ENCODE peak calls at places on chromosomes 7 and 10, in five cellular contexts. One of them, this sample, is unnamed.

GRCh38 chr10:60964257-60965235 is 20.6 kb upstream of the RHOBTB1 start:
- DNase-seq in NCI-H1105: peak
- DNase-seq in smooth muscle cell of the brain vasculature: peak
- DNase-seq in AG09319: peak
- DNase-seq in NCI-H345: peak
- DNase-seq in this sample: peak

GRCh38 chr10:100859204-100859763 is 53.5 kb upstream of the SLF2 start:
- DNase-seq in smooth muscle cell of the brain vasculature: no peak
- DNase-seq in NCI-H345: no peak
- DNase-seq in AG09319: no peak
- DNase-seq in NCI-H1105: no peak
- DNase-seq in this sample: no peak

GRCh38 chr7:644381-645305 is 81.9 kb upstream of the DNAAF5 start:
- DNase-seq in NCI-H1105: no peak
- DNase-seq in smooth muscle cell of the brain vasculature: no peak
- DNase-seq in NCI-H345: no peak
- DNase-seq in AG09319: no peak
- DNase-seq in this sample: no peak

GRCh38 chr10:60082341-60083038 is 176.1 kb upstream of the CCDC6 start:
- DNase-seq in NCI-H1105: no peak
- DNase-seq in smooth muscle cell of the brain vasculature: no peak
- DNase-seq in NCI-H345: no peak
- DNase-seq in AG09319: no peak
- DNase-seq in this sample: no peak

GRCh38 chr7:128863433-128863989 is 855 bp downstream of the ATP6V1F start:
- DNase-seq in smooth muscle cell of the brain vasculature: no peak
- DNase-seq in NCI-H1105: peak
- DNase-seq in NCI-H345: peak
- DNase-seq in AG09319: no peak
- DNase-seq in this sample: no peak

GRCh38 chr10:29502351-29502750 is 132.4 kb downstream of the SVIL start:
- DNase-seq in smooth muscle cell of the brain vasculature: no peak
- DNase-seq in NCI-H1105: no peak
- DNase-seq in AG09319: no peak
- DNase-seq in NCI-H345: no peak
- DNase-seq in this sample: no peak

GRCh38 chr7:37108615-37109014 is 340.0 kb downstream of the ELMO1 start:
- DNase-seq in NCI-H1105: no peak
- DNase-seq in AG09319: no peak
- DNase-seq in NCI-H345: no peak
- DNase-seq in smooth muscle cell of the brain vasculature: no peak
- DNase-seq in this sample: no peak

GRCh38 chr7:29637374-29637773 is 73.7 kb downstream of the PRR15 start:
- DNase-seq in NCI-H345: no peak
- DNase-seq in NCI-H1105: no peak
- DNase-seq in smooth muscle cell of the brain vasculature: no peak
- DNase-seq in AG09319: no peak
- DNase-seq in this sample: no peak

GRCh38 chr7:100723732-100724275 is 3.5 kb downstream of the EPO start:
- DNase-seq in NCI-H345: no peak
- DNase-seq in NCI-H1105: no peak
- DNase-seq in AG09319: no peak
- DNase-seq in smooth muscle cell of the brain vasculature: no peak
- DNase-seq in this sample: no peak

GRCh38 chr10:49750546-49750945 is 11.6 kb downstream of the OGDHL start:
- DNase-seq in smooth muscle cell of the brain vasculature: no peak
- DNase-seq in NCI-H1105: no peak
- DNase-seq in NCI-H345: no peak
- DNase-seq in AG09319: no peak
- DNase-seq in this sample: no peak

GRCh38 chr7:128121731-128122576 is 90.7 kb upstream of the LRRC4 start:
- DNase-seq in smooth muscle cell of the brain vasculature: no peak
- DNase-seq in NCI-H1105: no peak
- DNase-seq in NCI-H345: no peak
- DNase-seq in AG09319: no peak
- DNase-seq in this sample: no peak

GRCh38 chr10:97411411-97411810 is 10.3 kb upstream of the RRP12 start:
- DNase-seq in smooth muscle cell of the brain vasculature: no peak
- DNase-seq in AG09319: no peak
- DNase-seq in NCI-H345: no peak
- DNase-seq in NCI-H1105: no peak
- DNase-seq in this sample: no peak

GRCh38 chr10:21090609-21091082 is 193.5 kb upstream of the NEBL start:
- DNase-seq in NCI-H1105: no peak
- DNase-seq in NCI-H345: no peak
- DNase-seq in AG09319: no peak
- DNase-seq in smooth muscle cell of the brain vasculature: no peak
- DNase-seq in this sample: no peak

GRCh38 chr10:132062181-132062515 is 3.6 kb upstream of the JAKMIP3 start:
- DNase-seq in smooth muscle cell of the brain vasculature: no peak
- DNase-seq in NCI-H1105: no peak
- DNase-seq in AG09319: no peak
- DNase-seq in NCI-H345: no peak
- DNase-seq in this sample: no peak

GRCh38 chr7:79528421-79528820 is 75.0 kb upstream of the MAGI2 start:
- DNase-seq in AG09319: no peak
- DNase-seq in NCI-H345: peak
- DNase-seq in NCI-H1105: no peak
- DNase-seq in smooth muscle cell of the brain vasculature: no peak
- DNase-seq in this sample: no peak

GRCh38 chr10:76717141-76717540 is 920.5 kb downstream of the KCNMA1 start:
- DNase-seq in AG09319: no peak
- DNase-seq in smooth muscle cell of the brain vasculature: no peak
- DNase-seq in NCI-H1105: no peak
- DNase-seq in NCI-H345: no peak
- DNase-seq in this sample: no peak

GRCh38 chr7:91832493-91833045 is 47.9 kb downstream of the MTERF1 start:
- DNase-seq in NCI-H345: no peak
- DNase-seq in smooth muscle cell of the brain vasculature: no peak
- DNase-seq in NCI-H1105: no peak
- DNase-seq in AG09319: no peak
- DNase-seq in this sample: no peak

GRCh38 chr10:86017841-86018734 is 348.5 kb downstream of the GRID1 start:
- DNase-seq in AG09319: no peak
- DNase-seq in NCI-H1105: no peak
- DNase-seq in NCI-H345: peak
- DNase-seq in smooth muscle cell of the brain vasculature: no peak
- DNase-seq in this sample: peak

GRCh38 chr10:126511917-126512487 is 123.7 kb upstream of the ADAM12 start:
- DNase-seq in NCI-H345: no peak
- DNase-seq in smooth muscle cell of the brain vasculature: no peak
- DNase-seq in AG09319: no peak
- DNase-seq in NCI-H1105: no peak
- DNase-seq in this sample: no peak

GRCh38 chr10:115710136-115710535 is 562.9 kb downstream of the GFRA1 start:
- DNase-seq in smooth muscle cell of the brain vasculature: no peak
- DNase-seq in NCI-H1105: peak
- DNase-seq in AG09319: no peak
- DNase-seq in NCI-H345: peak
- DNase-seq in this sample: no peak

GRCh38 chr10:124524991-124525653 is 63.5 kb downstream of the LHPP start:
- DNase-seq in smooth muscle cell of the brain vasculature: no peak
- DNase-seq in NCI-H1105: no peak
- DNase-seq in NCI-H345: no peak
- DNase-seq in AG09319: no peak
- DNase-seq in this sample: peak

GRCh38 chr10:31033166-31033565 is 1.5 kb upstream of the ZNF438 start:
- DNase-seq in AG09319: no peak
- DNase-seq in NCI-H1105: no peak
- DNase-seq in NCI-H345: no peak
- DNase-seq in smooth muscle cell of the brain vasculature: no peak
- DNase-seq in this sample: no peak

GRCh38 chr7:24972991-24973390 is 7.0 kb downstream of the OSBPL3 start:
- DNase-seq in NCI-H345: no peak
- DNase-seq in NCI-H1105: no peak
- DNase-seq in smooth muscle cell of the brain vasculature: no peak
- DNase-seq in AG09319: no peak
- DNase-seq in this sample: no peak

GRCh38 chr10:33643042-33643441 is 308.6 kb upstream of the NRP1 start:
- DNase-seq in smooth muscle cell of the brain vasculature: no peak
- DNase-seq in NCI-H345: no peak
- DNase-seq in AG09319: no peak
- DNase-seq in NCI-H1105: no peak
- DNase-seq in this sample: no peak

GRCh38 chr7:21305455-21306235 is 122.2 kb upstream of the SP4 start:
- DNase-seq in NCI-H345: no peak
- DNase-seq in smooth muscle cell of the brain vasculature: no peak
- DNase-seq in NCI-H1105: no peak
- DNase-seq in AG09319: no peak
- DNase-seq in this sample: no peak

GRCh38 chr10:24894309-24894708 is 58.1 kb downstream of the PRTFDC1 start:
- DNase-seq in NCI-H345: no peak
- DNase-seq in AG09319: no peak
- DNase-seq in NCI-H1105: no peak
- DNase-seq in smooth muscle cell of the brain vasculature: peak
- DNase-seq in this sample: no peak

GRCh38 chr10:61844116-61844515 is 57.4 kb upstream of the ARID5B start:
- DNase-seq in smooth muscle cell of the brain vasculature: no peak
- DNase-seq in NCI-H1105: no peak
- DNase-seq in AG09319: no peak
- DNase-seq in NCI-H345: no peak
- DNase-seq in this sample: no peak

GRCh38 chr10:42985436-42986316 is 91.2 kb upstream of the RET start:
- DNase-seq in AG09319: no peak
- DNase-seq in NCI-H1105: no peak
- DNase-seq in NCI-H345: no peak
- DNase-seq in smooth muscle cell of the brain vasculature: no peak
- DNase-seq in this sample: no peak

GRCh38 chr7:17150018-17150417 is 148.4 kb upstream of the AHR start:
- DNase-seq in smooth muscle cell of the brain vasculature: no peak
- DNase-seq in AG09319: no peak
- DNase-seq in NCI-H345: no peak
- DNase-seq in NCI-H1105: no peak
- DNase-seq in this sample: no peak

GRCh38 chr10:78408011-78408410 is 374.3 kb downstream of the RPS24 start:
- DNase-seq in NCI-H345: no peak
- DNase-seq in AG09319: no peak
- DNase-seq in smooth muscle cell of the brain vasculature: no peak
- DNase-seq in NCI-H1105: no peak
- DNase-seq in this sample: no peak

GRCh38 chr10:73182568-73182967 is 14.6 kb downstream of the FAM149B1 start:
- DNase-seq in NCI-H1105: no peak
- DNase-seq in smooth muscle cell of the brain vasculature: no peak
- DNase-seq in NCI-H345: no peak
- DNase-seq in AG09319: no peak
- DNase-seq in this sample: no peak

GRCh38 chr7:87152897-87153641 is 816 bp downstream of the DMTF1 start:
- DNase-seq in NCI-H345: no peak
- DNase-seq in smooth muscle cell of the brain vasculature: no peak
- DNase-seq in NCI-H1105: no peak
- DNase-seq in AG09319: no peak
- DNase-seq in this sample: no peak

GRCh38 chr10:66151346-66151745 is 774.5 kb upstream of the LRRTM3 start:
- DNase-seq in NCI-H345: no peak
- DNase-seq in smooth muscle cell of the brain vasculature: no peak
- DNase-seq in AG09319: no peak
- DNase-seq in NCI-H1105: no peak
- DNase-seq in this sample: no peak

GRCh38 chr7:138125598-138126111 is 49.4 kb downstream of the AKR1D1 start:
- DNase-seq in NCI-H345: no peak
- DNase-seq in NCI-H1105: no peak
- DNase-seq in AG09319: no peak
- DNase-seq in smooth muscle cell of the brain vasculature: no peak
- DNase-seq in this sample: no peak

GRCh38 chr7:3370068-3370704 is 69.1 kb downstream of the SDK1 start:
- DNase-seq in AG09319: no peak
- DNase-seq in smooth muscle cell of the brain vasculature: no peak
- DNase-seq in NCI-H345: peak
- DNase-seq in NCI-H1105: no peak
- DNase-seq in this sample: no peak

GRCh38 chr10:84217746-84218145 is 7.6 kb downstream of the LRIT2 start:
- DNase-seq in AG09319: no peak
- DNase-seq in NCI-H1105: no peak
- DNase-seq in smooth muscle cell of the brain vasculature: no peak
- DNase-seq in NCI-H345: no peak
- DNase-seq in this sample: no peak

GRCh38 chr7:81014266-81014665 is 95.4 kb upstream of the SEMA3C start:
- DNase-seq in smooth muscle cell of the brain vasculature: no peak
- DNase-seq in NCI-H345: no peak
- DNase-seq in NCI-H1105: no peak
- DNase-seq in AG09319: no peak
- DNase-seq in this sample: no peak

GRCh38 chr10:78436706-78437406 is 403.2 kb downstream of the RPS24 start:
- DNase-seq in AG09319: no peak
- DNase-seq in NCI-H1105: no peak
- DNase-seq in NCI-H345: no peak
- DNase-seq in smooth muscle cell of the brain vasculature: no peak
- DNase-seq in this sample: no peak

This sample was measured in gastrocnemius medialis.